ENCODE peak calls at places on chromosomes 11 and 22, in four cellular contexts. One of them, this sample, is unnamed.

GRCh38 chr11:85810871-85811611 is at the start of gene SYTL2:
- DNase-seq in IMR-90: peak
- DNase-seq in H9: peak
- DNase-seq in H1: no peak
- DNase-seq in this sample: peak

GRCh38 chr22:31083923-31084810 is 3.0 kb downstream of the SMTN start:
- DNase-seq in IMR-90: no peak
- DNase-seq in H9: no peak
- DNase-seq in H1: no peak
- DNase-seq in this sample: no peak

GRCh38 chr22:42856179-42856864 is 751 bp downstream of the ARFGAP3 start:
- DNase-seq in IMR-90: peak
- DNase-seq in H9: no peak
- DNase-seq in H1: no peak
- DNase-seq in this sample: peak

GRCh38 chr11:125886997-125887372 is 483 bp upstream of the HYLS1 start:
- DNase-seq in IMR-90: no peak
- DNase-seq in H9: peak
- DNase-seq in H1: no peak
- DNase-seq in this sample: no peak

GRCh38 chr11:126920833-126921232 is 79.7 kb downstream of the KIRREL3 start:
- DNase-seq in IMR-90: no peak
- DNase-seq in H9: peak
- DNase-seq in H1: no peak
- DNase-seq in this sample: peak

GRCh38 chr11:68589817-68590216 is 94.5 kb upstream of the GAL start:
- DNase-seq in IMR-90: no peak
- DNase-seq in H9: no peak
- DNase-seq in H1: no peak
- DNase-seq in this sample: no peak

GRCh38 chr11:75261474-75261847 is 20.9 kb downstream of the TPBGL start:
- DNase-seq in IMR-90: no peak
- DNase-seq in H9: peak
- DNase-seq in H1: no peak
- DNase-seq in this sample: no peak

GRCh38 chr22:48433647-48434046 is 1394.0 kb downstream of the BRD1 start:
- DNase-seq in IMR-90: no peak
- DNase-seq in H9: no peak
- DNase-seq in H1: no peak
- DNase-seq in this sample: no peak

GRCh38 chr11:67242548-67242947 is 23.7 kb upstream of the GRK2 start:
- DNase-seq in IMR-90: no peak
- DNase-seq in H9: no peak
- DNase-seq in H1: no peak
- DNase-seq in this sample: no peak

GRCh38 chr22:38953577-38954413 is 3.6 kb upstream of the APOBEC3A start:
- DNase-seq in IMR-90: no peak
- DNase-seq in H9: no peak
- DNase-seq in H1: no peak
- DNase-seq in this sample: no peak

GRCh38 chr11:45021692-45022130 is 71.0 kb upstream of the TP53I11 start:
- DNase-seq in IMR-90: peak
- DNase-seq in H9: peak
- DNase-seq in H1: no peak
- DNase-seq in this sample: peak

GRCh38 chr11:23730307-23730998 is 766.4 kb upstream of the LUZP2 start:
- DNase-seq in IMR-90: no peak
- DNase-seq in H9: peak
- DNase-seq in H1: no peak
- DNase-seq in this sample: no peak

GRCh38 chr11:104772806-104773241 is 125.4 kb downstream of the CASP12 start:
- DNase-seq in IMR-90: peak
- DNase-seq in H9: no peak
- DNase-seq in H1: no peak
- DNase-seq in this sample: no peak

GRCh38 chr22:19661156-19661555 is 53.1 kb upstream of the SEPTIN5 start:
- DNase-seq in IMR-90: peak
- DNase-seq in H9: no peak
- DNase-seq in H1: no peak
- DNase-seq in this sample: no peak

GRCh38 chr11:60974726-60975125 is 3.2 kb downstream of the CD6 start:
- DNase-seq in IMR-90: no peak
- DNase-seq in H9: no peak
- DNase-seq in H1: no peak
- DNase-seq in this sample: no peak

GRCh38 chr22:27213766-27214581 is 556.6 kb downstream of the MIAT start:
- DNase-seq in IMR-90: peak
- DNase-seq in H9: peak
- DNase-seq in H1: no peak
- DNase-seq in this sample: no peak

GRCh38 chr11:834371-835316 is 1.9 kb downstream of the CD151 start:
- DNase-seq in IMR-90: peak
- DNase-seq in H9: peak
- DNase-seq in H1: no peak
- DNase-seq in this sample: no peak

GRCh38 chr11:1153951-1154487 is 3.7 kb upstream of the MUC5AC start:
- DNase-seq in IMR-90: peak
- DNase-seq in H9: peak
- DNase-seq in H1: no peak
- DNase-seq in this sample: peak

GRCh38 chr11:5197538-5197937 is 2.9 kb downstream of the OR51V1 start:
- DNase-seq in IMR-90: peak
- DNase-seq in H9: no peak
- DNase-seq in H1: no peak
- DNase-seq in this sample: no peak

GRCh38 chr11:27452147-27452546 is 20.4 kb downstream of the LGR4 start:
- DNase-seq in IMR-90: no peak
- DNase-seq in H9: no peak
- DNase-seq in H1: no peak
- DNase-seq in this sample: no peak

GRCh38 chr22:44071760-44072159 is 47.7 kb downstream of the PARVB start:
- DNase-seq in IMR-90: no peak
- DNase-seq in H9: no peak
- DNase-seq in H1: no peak
- DNase-seq in this sample: no peak

GRCh38 chr11:65384301-65384889 is 1.9 kb upstream of the SLC25A45 start:
- DNase-seq in IMR-90: peak
- DNase-seq in H9: no peak
- DNase-seq in H1: no peak
- DNase-seq in this sample: no peak

GRCh38 chr11:69662021-69662698 is 13.0 kb downstream of the LTO1 start:
- DNase-seq in IMR-90: no peak
- DNase-seq in H9: peak
- DNase-seq in H1: no peak
- DNase-seq in this sample: peak

GRCh38 chr22:30283342-30283741 is 6.0 kb downstream of the CASTOR1 start:
- DNase-seq in IMR-90: no peak
- DNase-seq in H9: no peak
- DNase-seq in H1: no peak
- DNase-seq in this sample: no peak

DNA sequence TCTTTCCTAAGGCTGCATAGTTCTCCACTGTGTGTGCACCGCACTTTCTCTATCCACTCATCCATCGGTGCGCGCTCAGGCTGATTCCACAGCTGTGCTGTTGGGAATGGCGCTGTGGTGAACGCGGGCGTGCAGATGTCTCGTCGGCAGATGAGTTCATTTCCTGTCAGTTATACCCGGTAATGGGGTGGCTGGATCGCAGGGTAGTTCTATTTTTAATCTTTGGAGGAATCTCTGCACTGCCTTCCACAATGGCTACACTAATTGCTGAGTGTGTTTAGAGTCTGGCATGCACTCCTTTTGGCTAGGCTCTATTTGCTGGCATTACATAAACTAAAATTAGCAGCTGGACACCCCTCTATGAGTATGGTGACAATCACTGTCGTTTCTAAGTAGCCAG is 27.9 kb upstream of the KRTAP5-7 start:
- DNase-seq in IMR-90: peak
- DNase-seq in H9: no peak
- DNase-seq in H1: no peak
- DNase-seq in this sample: no peak
- H3K56ac ChIP-seq in IMR-90: no peak
- H3K56ac ChIP-seq in H9: no peak
- H3K56ac ChIP-seq in H1: no peak
- H3K56ac ChIP-seq in this sample: no peak

GRCh38 chr22:49618689-49618953 is 209.1 kb downstream of the BRD1 start:
- DNase-seq in IMR-90: no peak
- DNase-seq in H9: no peak
- DNase-seq in H1: no peak
- DNase-seq in this sample: no peak

GRCh38 chr22:49616356-49617231 is 211.1 kb downstream of the BRD1 start:
- DNase-seq in IMR-90: no peak
- DNase-seq in H9: no peak
- DNase-seq in H1: no peak
- DNase-seq in this sample: no peak

GRCh38 chr22:49617264-49617663 is 210.4 kb downstream of the BRD1 start:
- DNase-seq in IMR-90: no peak
- DNase-seq in H9: no peak
- DNase-seq in H1: no peak
- DNase-seq in this sample: no peak

GRCh38 chr22:49619301-49619700 is 208.4 kb downstream of the BRD1 start:
- DNase-seq in IMR-90: no peak
- DNase-seq in H9: no peak
- DNase-seq in H1: no peak
- DNase-seq in this sample: no peak

DNA sequence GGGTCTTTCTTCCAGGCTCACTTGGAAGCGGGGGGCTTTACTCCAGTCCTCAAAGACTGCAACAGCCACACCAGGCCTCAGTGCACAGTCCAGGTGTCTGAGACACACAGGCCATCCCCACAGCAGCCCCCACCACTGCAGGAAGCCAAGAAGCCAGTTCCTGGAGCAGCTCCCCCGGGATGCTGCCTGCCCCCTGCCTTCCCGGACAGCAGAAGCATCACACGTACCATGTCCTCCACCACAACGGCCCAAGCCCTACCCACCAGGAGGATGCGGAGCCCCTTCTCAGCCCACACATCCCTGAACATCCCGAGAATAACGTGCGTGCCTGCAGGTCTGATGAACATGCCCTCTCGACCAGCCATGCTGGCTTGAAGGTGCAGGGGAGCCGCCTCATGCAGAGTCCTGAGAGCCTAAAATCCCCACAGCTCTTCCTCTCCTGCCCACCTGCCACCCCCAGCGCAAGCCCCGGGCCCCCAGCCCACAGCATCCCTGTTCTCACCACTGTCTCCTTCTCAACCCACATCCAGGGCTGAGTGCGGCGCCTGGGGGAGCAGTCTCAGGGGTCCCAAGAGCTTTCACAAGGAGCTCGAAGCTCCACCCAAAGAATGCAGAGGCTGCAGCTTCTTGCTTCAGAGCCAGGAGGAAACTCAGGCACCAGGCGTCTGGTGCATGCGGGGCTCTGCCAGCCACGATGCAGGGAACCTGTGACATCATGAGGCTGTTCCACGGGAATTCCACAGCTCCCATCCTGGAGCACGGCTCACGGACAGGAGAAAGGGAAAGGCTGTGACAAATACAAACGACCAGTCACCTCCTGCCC is 209.6 kb downstream of the BRD1 start:
- DNase-seq in IMR-90: no peak
- DNase-seq in H9: no peak
- DNase-seq in H1: no peak
- DNase-seq in this sample: peak
- H3K56ac ChIP-seq in IMR-90: no peak
- H3K56ac ChIP-seq in H9: no peak
- H3K56ac ChIP-seq in H1: no peak
- H3K56ac ChIP-seq in this sample: no peak

GRCh38 chr11:58068640-58069039 is 37.9 kb downstream of the OR6Q1 start:
- DNase-seq in IMR-90: no peak
- DNase-seq in H9: no peak
- DNase-seq in H1: no peak
- DNase-seq in this sample: no peak
- H3K56ac ChIP-seq in IMR-90: no peak
- H3K56ac ChIP-seq in H9: no peak
- H3K56ac ChIP-seq in H1: no peak
- H3K56ac ChIP-seq in this sample: no peak

GRCh38 chr11:10861799-10862198 is 3.9 kb upstream of the ZBED5 start:
- DNase-seq in IMR-90: no peak
- DNase-seq in H9: no peak
- DNase-seq in H1: no peak
- DNase-seq in this sample: no peak

GRCh38 chr11:10856689-10857603 is 907 bp downstream of the ZBED5 start:
- DNase-seq in IMR-90: peak
- DNase-seq in H9: no peak
- DNase-seq in H1: no peak
- DNase-seq in this sample: peak

GRCh38 chr11:10857604-10858504 is at the start of gene ZBED5:
- DNase-seq in IMR-90: peak
- DNase-seq in H9: peak
- DNase-seq in H1: peak
- DNase-seq in this sample: peak

GRCh38 chr11:10861047-10861446 is 3.2 kb upstream of the ZBED5 start:
- DNase-seq in IMR-90: no peak
- DNase-seq in H9: no peak
- DNase-seq in H1: no peak
- DNase-seq in this sample: no peak

DNA sequence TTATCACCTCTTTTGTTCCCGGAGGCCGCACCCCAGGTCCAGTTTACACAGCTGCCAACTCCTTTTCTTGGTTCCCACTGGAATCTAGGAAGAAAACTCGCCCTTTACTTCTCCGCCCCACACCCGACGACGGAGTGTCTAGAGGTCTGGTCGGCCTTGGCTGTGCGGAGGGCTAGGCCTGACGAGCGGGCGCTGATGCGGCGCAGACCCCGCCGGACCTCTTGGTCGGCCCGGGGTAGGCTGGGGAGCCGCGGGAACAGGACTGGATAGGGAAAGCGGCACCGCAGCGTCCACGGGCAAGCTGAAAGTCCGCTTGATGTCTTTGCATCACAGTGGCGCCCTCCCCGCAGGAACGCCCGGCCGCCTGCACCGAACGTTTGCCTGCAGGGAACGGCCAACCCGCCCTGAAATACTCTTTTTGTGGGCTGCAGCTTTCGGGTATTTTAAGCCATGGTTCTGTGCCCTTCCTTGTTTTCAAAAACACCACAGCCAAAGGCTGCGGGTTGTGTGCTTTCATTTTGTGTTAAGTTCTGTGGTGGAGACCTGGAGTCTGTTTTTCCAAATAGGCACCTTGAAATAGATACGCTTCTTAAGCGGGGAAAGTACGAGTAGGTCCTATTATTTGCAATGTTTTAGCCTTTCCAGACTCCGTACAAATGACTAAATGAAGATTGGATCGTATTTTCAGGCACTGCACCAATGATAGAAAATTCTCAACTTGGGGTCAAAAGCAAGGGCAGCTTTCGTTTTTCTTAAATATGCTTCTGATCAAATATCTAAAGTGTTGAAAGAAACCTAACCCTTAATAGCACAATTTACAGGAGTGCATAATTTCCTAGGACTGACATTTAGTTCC is 880 bp upstream of the ZBED5 start:
- DNase-seq in IMR-90: peak
- DNase-seq in H9: peak
- DNase-seq in H1: no peak
- DNase-seq in this sample: peak
- H3K56ac ChIP-seq in IMR-90: peak
- H3K56ac ChIP-seq in H9: no peak
- H3K56ac ChIP-seq in H1: peak
- H3K56ac ChIP-seq in this sample: peak